ENCODE peak calls at places on chromosomes 6 and 20, in ten cellular contexts. C, U, L, P, K, T, V, B, M and O are unnamed samples.
A peak's percentile ranks its signal among the peaks of the same experiment; 100 is the strongest.

GRCh38 chr6:41571066-41571780 is 25.0 kb downstream of the FOXP4 start:
- DNase-seq in K (no peak), P (no peak), U (no peak), C (peak; percentile 52), L (no peak), M (no peak), T (no peak), V (no peak), B (no peak), O (no peak)

GRCh38 chr20:21523398-21523868 is 9.6 kb upstream of the NKX2-2 start:
- DNase-seq in K (no peak), C (no peak), L (no peak), U (no peak), T (no peak), M (peak; percentile 21), V (no peak), B (no peak), P (no peak), O (no peak)

GRCh38 chr20:8150591-8150990 is 18.5 kb downstream of the PLCB1 start:
- DNase-seq in K (no peak), L (no peak), P (no peak), M (no peak), T (no peak), C (no peak), V (no peak), U (no peak), B (peak; percentile 11), O (no peak)

GRCh38 chr6:89509719-89510339 is 76.9 kb downstream of the ANKRD6 start:
- DNase-seq in T (no peak), L (no peak), C (no peak), M (peak; percentile 56), V (no peak), U (no peak), B (peak; percentile 19), P (no peak), K (no peak), O (no peak)

GRCh38 chr20:22962567-22963439 is 72.3 kb upstream of the SSTR4 start:
- DNase-seq in T (no peak), V (no peak), U (no peak), B (no peak), P (no peak), L (peak; percentile 50), M (no peak), C (no peak), K (no peak), O (no peak)

GRCh38 chr6:43014434-43014909 is 423 bp downstream of the KLHDC3 start:
- DNase-seq in P (no peak), L (peak; percentile 27), K (no peak), T (no peak), M (no peak), V (no peak), U (peak; percentile 46), B (peak; percentile 67), C (no peak), O (peak; percentile 63)

GRCh38 chr6:50843842-50844241 is 25.2 kb downstream of the TFAP2B start:
- DNase-seq in K (peak; percentile 54), B (no peak), T (no peak), V (no peak), P (no peak), M (no peak), C (no peak), L (peak; percentile 65), U (no peak), O (no peak)

GRCh38 chr20:23582293-23582692 is 14.0 kb upstream of the CST9L start:
- DNase-seq in P (no peak), T (no peak), L (no peak), C (no peak), U (no peak), B (no peak), M (no peak), V (no peak), K (no peak), O (no peak)

GRCh38 chr6:69179681-69180080 is 544.6 kb downstream of the ADGRB3 start:
- DNase-seq in U (no peak), C (no peak), T (no peak), V (no peak), K (no peak), P (no peak), L (peak; percentile 70), B (peak; percentile 25), M (peak; percentile 29), O (no peak)